ENCODE peak calls at places on chromosome X, in eight cellular contexts. J is GM12878, Y is transverse colon, S is K562, H is SK-N-SH, M is stomach, X is HepG2, A is esophagus muscularis mucosa. N is an unnamed sample.

GRCh38 chrX:67614414-67614813 is 70.6 kb downstream of the AR start:
- DNase-seq in H (no peak), M (no peak), J (no peak), S (no peak), Y (no peak), A (no peak), X (no peak), N (no peak)

GRCh38 chrX:24498975-24499374 is 33.9 kb downstream of the PDK3 start:
- DNase-seq in H (peak), A (no peak), M (no peak), X (no peak), Y (no peak), S (peak), J (no peak), N (no peak)

GRCh38 chrX:79084923-79085322 is 59.6 kb upstream of the GPR174 start:
- DNase-seq in X (no peak), S (no peak), H (no peak), A (no peak), Y (no peak), J (no peak), M (no peak), N (no peak)

GRCh38 chrX:8711401-8711800 is 20.5 kb downstream of the ANOS1 start:
- DNase-seq in M (no peak), A (no peak), S (peak), H (no peak), Y (no peak), X (no peak), J (no peak), N (no peak)

GRCh38 chrX:85569691-85570090 is 190.2 kb upstream of the POF1B start:
- DNase-seq in A (no peak), Y (no peak), H (no peak), M (no peak), X (no peak), J (no peak), S (no peak), N (no peak)

GRCh38 chrX:69535661-69536060 is 31.5 kb downstream of the NALF2 start:
- DNase-seq in J (no peak), M (no peak), A (no peak), S (no peak), Y (no peak), H (no peak), X (no peak), N (no peak)

GRCh38 chrX:115602729-115603389 is 41.9 kb downstream of the PLS3 start:
- DNase-seq in S (no peak), J (no peak), A (no peak), M (no peak), Y (no peak), H (no peak), X (no peak), N (no peak)

GRCh38 chrX:45903781-45904201 is 641.4 kb downstream of the ZNF674 start:
- DNase-seq in M (no peak), H (no peak), J (no peak), A (no peak), X (no peak), S (no peak), Y (no peak), N (peak)

GRCh38 chrX:45711231-45711630 is 510.6 kb upstream of the DIPK2B start:
- DNase-seq in A (no peak), X (no peak), S (no peak), J (no peak), M (no peak), Y (no peak), H (no peak), N (no peak)

GRCh38 chrX:48558270-48558669 is 16.0 kb upstream of the RBM3 start:
- DNase-seq in J (no peak), S (no peak), X (no peak), A (no peak), H (no peak), M (no peak), Y (no peak), N (no peak)

GRCh38 chrX:7198499-7198898 is 50.5 kb upstream of the PUDP start:
- DNase-seq in A (no peak), J (no peak), H (no peak), M (no peak), Y (no peak), S (no peak), X (no peak), N (no peak)

GRCh38 chrX:22090181-22090580 is 58.1 kb downstream of the PHEX start:
- DNase-seq in J (no peak), S (no peak), M (no peak), Y (no peak), A (no peak), H (no peak), X (no peak), N (no peak)

GRCh38 chrX:134470013-134470412 is 10.0 kb downstream of the HPRT1 start:
- DNase-seq in J (no peak), A (no peak), X (no peak), M (no peak), Y (no peak), H (no peak), S (no peak), N (no peak)

GRCh38 chrX:123219916-123220315 is 35.8 kb downstream of the GRIA3 start:
- DNase-seq in J (no peak), Y (no peak), M (no peak), H (peak), A (no peak), X (peak), S (no peak), N (no peak)

GRCh38 chrX:72029473-72030411 is 102.0 kb downstream of the RTL5 start:
- DNase-seq in M (no peak), S (no peak), H (peak), J (no peak), A (no peak), X (peak), Y (no peak), N (no peak)

GRCh38 chrX:107154787-107155620 is 36.4 kb upstream of the RBM41 start:
- DNase-seq in X (peak), J (no peak), Y (no peak), A (no peak), M (no peak), S (peak), H (no peak), N (no peak)

GRCh38 chrX:1305411-1305810 is 31.2 kb upstream of the IL3RA start:
- DNase-seq in M (no peak), X (no peak), A (no peak), Y (no peak), H (no peak), S (no peak), J (no peak), N (no peak)

GRCh38 chrX:29478336-29479069 is 736.9 kb upstream of the MAGEB2 start:
- DNase-seq in X (peak), M (peak), S (peak), Y (peak), A (no peak), H (peak), J (peak), N (no peak)

GRCh38 chrX:26470946-26471345 is 255.0 kb downstream of the MAGEB5 start:
- DNase-seq in A (no peak), J (no peak), S (no peak), Y (no peak), H (no peak), X (no peak), M (no peak), N (no peak)

GRCh38 chrX:136021160-136021559 is 35.9 kb downstream of the SLC9A6 start:
- DNase-seq in M (no peak), H (no peak), S (no peak), Y (no peak), X (no peak), J (peak), A (no peak), N (no peak)

GRCh38 chrX:77431227-77431626 is 16.0 kb upstream of the FGF16 start:
- DNase-seq in J (no peak), X (no peak), H (no peak), S (no peak), Y (no peak), A (no peak), M (no peak), N (peak)

DNA sequence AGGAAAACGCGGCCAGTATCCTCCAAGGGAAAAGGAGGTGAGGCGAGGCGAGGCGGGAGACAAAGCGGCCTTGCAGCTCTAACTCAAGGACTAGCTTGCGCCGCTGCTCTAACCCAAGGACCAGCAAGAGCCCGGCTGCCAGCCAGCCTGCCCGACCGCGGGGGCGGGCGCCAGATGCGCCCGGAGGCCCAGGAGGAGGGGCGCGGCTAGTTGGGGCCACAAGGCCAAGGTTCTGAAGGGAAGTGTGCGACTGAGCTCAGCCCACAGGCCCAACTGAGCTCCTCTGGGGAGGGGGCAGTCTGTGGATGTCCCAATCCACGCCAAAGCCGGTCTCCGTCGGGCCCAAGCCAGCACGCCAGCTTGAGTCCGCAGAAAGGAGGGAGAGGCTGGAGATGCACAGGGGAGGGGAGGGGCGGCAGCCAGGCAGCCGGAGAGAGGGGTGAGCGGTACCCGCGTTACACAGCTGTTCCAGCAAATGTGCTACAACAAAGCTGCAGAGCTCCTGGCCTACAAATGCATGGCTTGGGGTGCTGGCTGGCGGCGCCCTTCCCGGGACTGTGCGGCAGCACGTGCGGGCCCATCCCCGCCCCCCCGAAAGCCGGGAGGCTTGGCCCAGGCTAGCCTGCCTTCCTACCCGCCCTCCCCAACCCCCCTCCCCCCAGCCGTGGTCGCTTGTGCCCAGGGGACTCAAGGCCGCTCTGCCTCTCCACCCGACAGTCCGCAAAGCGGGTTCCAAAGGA is 637 bp downstream of the AMER1 start:
- DNase-seq in M (peak), S (peak), H (peak), J (no peak), A (no peak), X (peak), Y (no peak), N (peak)
- H3K4me3 ChIP-seq in M (peak), S (peak), H (peak), J (peak), A (peak), X (peak), Y (peak), N (peak)

GRCh38 chrX:133370719-133371275 is 44.5 kb downstream of the GPC4 start:
- DNase-seq in X (no peak), M (no peak), J (no peak), Y (no peak), S (no peak), H (no peak), A (no peak), N (no peak)

GRCh38 chrX:133376422-133376821 is 38.9 kb downstream of the GPC4 start:
- DNase-seq in Y (no peak), A (no peak), S (no peak), M (no peak), X (no peak), J (no peak), H (no peak), N (no peak)

GRCh38 chrX:133374874-133375387 is 40.4 kb downstream of the GPC4 start:
- DNase-seq in Y (no peak), M (no peak), X (no peak), S (no peak), A (no peak), H (no peak), J (no peak), N (no peak)

GRCh38 chrX:133375558-133376340 is 39.5 kb downstream of the GPC4 start:
- DNase-seq in S (no peak), J (no peak), X (no peak), A (no peak), Y (peak), M (peak), H (peak), N (no peak)

DNA sequence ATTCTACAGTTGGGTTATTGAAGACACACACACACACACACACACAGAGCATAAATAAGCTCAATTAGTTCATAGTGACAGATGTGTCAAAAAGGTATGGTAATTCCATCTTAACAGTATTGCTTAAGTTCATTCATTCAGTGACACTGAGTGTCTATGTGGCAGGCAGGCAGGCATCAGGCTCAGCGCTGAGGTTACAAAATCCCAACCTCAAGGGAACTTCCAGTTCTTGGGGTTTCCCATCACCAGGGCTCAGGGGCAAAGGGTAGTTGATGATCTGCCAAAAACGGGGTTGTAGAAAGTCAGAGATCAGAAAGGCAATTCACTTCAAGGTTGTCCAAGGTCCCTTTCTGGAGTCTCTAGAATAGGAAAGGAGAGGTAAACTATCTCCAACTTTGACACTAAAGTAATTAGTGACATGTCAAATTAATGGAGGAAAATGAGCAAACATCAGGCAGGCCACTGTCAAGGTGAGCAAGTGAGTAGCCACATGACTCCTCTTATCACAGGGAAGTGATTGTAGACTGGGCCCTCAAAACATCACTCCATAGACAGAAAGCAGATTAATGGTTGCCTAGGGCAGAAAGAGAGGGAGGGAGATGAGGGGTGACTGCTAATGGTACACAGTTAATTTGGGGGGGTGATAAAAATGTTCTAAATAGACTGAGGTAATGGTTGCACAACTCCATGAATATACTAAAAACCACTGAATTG is 41.8 kb downstream of the GPC4 start:
- DNase-seq in Y (peak), J (no peak), X (no peak), A (no peak), S (no peak), H (no peak), M (no peak), N (no peak)
- TF ChIP-seq EP300 in Y (no peak), J (peak), X (no peak), A (no peak), S (no peak), H (no peak), M (no peak), N (no peak)

GRCh38 chrX:150982786-150983525 is at the start of gene HMGB3:
- DNase-seq in J (peak), M (peak), A (peak), Y (peak), H (peak), X (peak), S (peak), N (peak)
- TF ChIP-seq POLR2AphosphoS5 in J (no peak), M (peak), A (peak), Y (peak), H (peak), X (peak), S (no peak), N (peak)

GRCh38 chrX:47060708-47061107 is 17.5 kb upstream of the RGN start:
- DNase-seq in J (no peak), X (no peak), M (no peak), H (no peak), A (no peak), S (no peak), Y (no peak), N (no peak)
- H3K4me3 ChIP-seq in J (no peak), X (no peak), M (no peak), H (no peak), A (no peak), S (no peak), Y (no peak), N (no peak)

GRCh38 chrX:38103857-38104812 is 97.8 kb downstream of the SYTL5 start:
- DNase-seq in A (no peak), X (no peak), J (peak), Y (no peak), H (no peak), M (no peak), S (no peak), N (no peak)
- TF ChIP-seq EP300 in A (no peak), X (no peak), J (no peak), Y (no peak), H (no peak), M (no peak), S (no peak), N (no peak)

DNA sequence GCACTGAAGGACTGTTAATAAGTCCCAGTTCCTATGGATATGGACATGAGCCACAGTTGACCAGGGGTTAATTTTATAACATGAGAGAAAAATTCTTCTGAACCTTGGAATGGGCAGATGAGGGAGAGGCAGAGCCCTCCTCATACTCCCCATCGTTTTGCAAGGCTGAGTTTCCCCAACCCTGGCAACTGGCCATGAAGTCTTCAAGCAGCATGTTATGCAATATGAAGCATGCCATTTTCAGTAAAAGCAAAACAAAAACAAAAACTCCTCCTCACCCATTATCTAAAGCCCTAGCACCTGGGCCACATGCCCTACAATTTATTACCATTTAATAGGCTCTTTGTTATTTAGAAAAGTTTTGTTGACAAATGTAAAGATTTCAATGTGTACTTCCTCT is 64.5 kb downstream of the GPC4 start:
- DNase-seq in X (no peak), S (no peak), J (no peak), Y (peak), H (no peak), M (peak), A (no peak), N (no peak)
- TF ChIP-seq POLR2AphosphoS5 in X (no peak), S (no peak), J (no peak), Y (no peak), H (no peak), M (no peak), A (no peak), N (no peak)

GRCh38 chrX:23381688-23382087 is 47.0 kb downstream of the PTCHD1 start:
- DNase-seq in J (no peak), A (no peak), H (no peak), Y (no peak), S (no peak), X (no peak), M (no peak), N (no peak)
- H3K4me3 ChIP-seq in J (no peak), A (no peak), H (no peak), Y (no peak), S (no peak), X (no peak), M (no peak), N (no peak)

GRCh38 chrX:141632124-141632523 is 42.6 kb downstream of the SPANXA2 start:
- DNase-seq in H (no peak), S (no peak), M (no peak), J (no peak), Y (no peak), A (no peak), X (no peak), N (no peak)
- TF ChIP-seq EP300 in H (no peak), S (no peak), M (no peak), J (no peak), Y (no peak), A (no peak), X (no peak), N (no peak)

DNA sequence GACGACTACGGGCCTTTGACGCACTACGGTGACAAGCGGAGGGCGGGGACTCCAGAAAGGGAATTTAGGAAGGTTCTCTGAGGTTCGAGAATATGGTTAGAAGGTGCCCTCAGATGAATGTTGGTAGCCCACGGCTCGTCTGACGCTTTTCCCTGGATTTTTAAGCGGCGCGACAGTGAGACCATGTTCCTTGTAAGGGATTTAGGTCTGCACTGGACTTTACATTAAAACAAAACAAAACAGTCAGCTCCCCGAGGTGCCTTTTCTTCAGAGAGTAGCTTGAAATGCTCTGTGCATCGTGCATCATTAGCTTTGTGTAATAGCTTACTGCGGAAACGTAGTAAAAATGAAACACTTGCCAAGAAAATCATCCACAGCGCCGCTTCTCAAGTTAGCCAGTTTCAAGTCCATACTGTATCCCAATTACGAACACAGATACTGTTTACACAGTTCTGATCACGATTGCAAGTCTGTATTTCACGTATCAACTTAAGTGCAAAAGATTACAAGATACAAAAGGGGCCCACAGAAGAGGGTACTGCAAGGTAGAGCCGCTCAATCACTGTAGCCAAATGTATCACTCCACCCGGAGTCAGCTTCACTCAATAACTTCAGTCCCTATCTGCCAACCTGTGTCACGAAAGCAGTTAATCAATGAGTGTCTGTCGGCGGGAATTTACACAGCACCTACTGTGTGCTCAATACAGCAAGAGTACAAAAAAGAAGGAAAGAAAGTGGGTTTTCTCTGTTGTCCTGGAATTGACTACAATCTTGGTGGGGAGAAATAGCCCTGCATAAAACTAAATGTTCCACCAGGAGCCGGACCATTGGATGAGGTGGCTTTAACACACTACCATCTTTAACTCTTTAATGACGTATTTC is 525 bp upstream of the NKRF start:
- DNase-seq in M (no peak), J (no peak), A (no peak), H (no peak), S (no peak), X (no peak), Y (no peak), N (no peak)
- TF ChIP-seq POLR2AphosphoS5 in M (no peak), J (peak), A (peak), H (peak), S (no peak), X (peak), Y (no peak), N (no peak)

GRCh38 chrX:131711478-131711867 is 167.6 kb downstream of the OR13H1 start:
- DNase-seq in Y (no peak), S (no peak), M (no peak), J (no peak), X (no peak), A (no peak), H (no peak), N (no peak)
- H3K4me3 ChIP-seq in Y (no peak), S (no peak), M (no peak), J (peak), X (no peak), A (peak), H (peak), N (no peak)